ENCODE peak calls at places on chromosomes 13 and 19, in ten cellular contexts. Y, C, F, I, P, S, A, K, M and U are unnamed samples.

GRCh38 chr19:13995017-13995728 is 10.9 kb downstream of the RFX1 start:
- DNase-seq in Y (peak; percentile 20), C (peak; percentile 55), F (no peak), I (no peak), P (no peak), S (no peak), A (no peak), K (no peak), M (no peak), U (no peak)

GRCh38 chr13:46403851-46404731 is 17.0 kb upstream of the RUBCNL start:
- DNase-seq in Y (peak; percentile 69), C (no peak), F (no peak), I (no peak), P (no peak), S (no peak), A (no peak), K (no peak), M (no peak), U (no peak)

GRCh38 chr13:73421310-73421912 is 362.6 kb downstream of the KLF5 start:
- DNase-seq in Y (no peak), C (no peak), F (no peak), I (no peak), P (no peak), S (no peak), A (no peak), K (no peak), M (no peak), U (no peak)

GRCh38 chr13:25453966-25454365 is 82.2 kb downstream of the ATP8A2 start:
- DNase-seq in Y (no peak), C (no peak), F (no peak), I (no peak), P (no peak), S (no peak), A (no peak), K (no peak), M (no peak), U (no peak)

GRCh38 chr13:96898212-96898611 is 96.1 kb downstream of the OXGR1 start:
- DNase-seq in Y (peak; percentile 27), C (no peak), F (no peak), I (no peak), P (no peak), S (no peak), A (no peak), K (no peak), M (no peak), U (no peak)

GRCh38 chr19:36054733-36055686 is at the start of gene WDR62:
- DNase-seq in Y (no peak), C (peak; percentile 99), F (peak; percentile 92), I (peak; percentile 91), P (peak; percentile 99), S (peak; percentile 95), A (peak; percentile 83), K (peak; percentile 98), M (peak; percentile 91), U (peak; percentile 98)

GRCh38 chr19:7294571-7295212 is 478 bp upstream of the INSR start:
- DNase-seq in Y (peak; percentile 69), C (peak; percentile 93), F (no peak), I (no peak), P (peak; percentile 89), S (peak; percentile 71), A (no peak), K (peak; percentile 53), M (no peak), U (no peak)

GRCh38 chr13:51865838-51866237 is 4.1 kb downstream of the CCDC70 start:
- DNase-seq in Y (no peak), C (peak; percentile 43), F (no peak), I (no peak), P (no peak), S (no peak), A (no peak), K (no peak), M (no peak), U (no peak)

GRCh38 chr13:21458457-21458815 is 667 bp downstream of the ZDHHC20 start:
- DNase-seq in Y (no peak), C (no peak), F (peak; percentile 31), I (no peak), P (no peak), S (peak; percentile 22), A (no peak), K (peak; percentile 36), M (peak; percentile 26), U (no peak)

GRCh38 chr13:111283991-111284390 is 36.5 kb upstream of the TEX29 start:
- DNase-seq in Y (no peak), C (no peak), F (no peak), I (no peak), P (no peak), S (no peak), A (no peak), K (no peak), M (no peak), U (no peak)

GRCh38 chr13:109281823-109282239 is 504.6 kb downstream of the IRS2 start:
- DNase-seq in Y (no peak), C (peak; percentile 45), F (no peak), I (no peak), P (no peak), S (no peak), A (no peak), K (no peak), M (no peak), U (no peak)

GRCh38 chr13:104592127-104592526 is 1525.9 kb upstream of the SLC10A2 start:
- DNase-seq in Y (no peak), C (no peak), F (no peak), I (no peak), P (no peak), S (no peak), A (no peak), K (no peak), M (no peak), U (no peak)

GRCh38 chr13:90105276-90105675 is 1242.2 kb upstream of the MIR17HG start:
- DNase-seq in Y (no peak), C (no peak), F (no peak), I (no peak), P (no peak), S (no peak), A (no peak), K (no peak), M (no peak), U (no peak)

GRCh38 chr13:66992183-66992582 is 238.0 kb downstream of the PCDH9 start:
- DNase-seq in Y (peak; percentile 94), C (no peak), F (no peak), I (no peak), P (no peak), S (no peak), A (no peak), K (no peak), M (no peak), U (no peak)

GRCh38 chr19:7869910-7870511 is 4.2 kb downstream of the PRR36 start:
- DNase-seq in Y (no peak), C (no peak), F (peak; percentile 37), I (no peak), P (no peak), S (peak; percentile 69), A (no peak), K (peak; percentile 84), M (no peak), U (no peak)

GRCh38 chr19:2248136-2249009 is 750 bp upstream of the AMH start:
- DNase-seq in Y (no peak), C (no peak), F (no peak), I (no peak), P (no peak), S (no peak), A (no peak), K (no peak), M (no peak), U (no peak)

GRCh38 chr19:11737964-11738745 is 591 bp downstream of the ZNF823 start:
- DNase-seq in Y (no peak), C (peak; percentile 84), F (peak; percentile 5), I (no peak), P (peak; percentile 80), S (peak; percentile 38), A (no peak), K (peak; percentile 61), M (no peak), U (no peak)

GRCh38 chr19:49264258-49264657 is 60.7 kb downstream of the SLC6A16 start:
- DNase-seq in Y (no peak), C (no peak), F (no peak), I (no peak), P (no peak), S (peak; percentile 30), A (no peak), K (no peak), M (no peak), U (no peak)

GRCh38 chr13:110680852-110681251 is 25.1 kb downstream of the CARS2 start:
- DNase-seq in Y (no peak), C (no peak), F (no peak), I (no peak), P (no peak), S (peak; percentile 43), A (no peak), K (peak; percentile 19), M (no peak), U (no peak)

GRCh38 chr13:114009590-114010400 is 35.9 kb upstream of the C13orf46 start:
- DNase-seq in Y (no peak), C (peak; percentile 59), F (no peak), I (no peak), P (no peak), S (no peak), A (no peak), K (no peak), M (no peak), U (peak; percentile 67)

GRCh38 chr19:55070755-55071502 is 4.7 kb upstream of the EPS8L1 start:
- DNase-seq in Y (no peak), C (no peak), F (no peak), I (no peak), P (no peak), S (peak; percentile 42), A (no peak), K (no peak), M (no peak), U (no peak)

GRCh38 chr13:43763143-43763759 is 23.5 kb downstream of the ENOX1 start:
- DNase-seq in Y (no peak), C (no peak), F (no peak), I (no peak), P (no peak), S (no peak), A (no peak), K (no peak), M (no peak), U (no peak)

GRCh38 chr13:79745141-79745540 is 264.2 kb downstream of the NDFIP2 start:
- DNase-seq in Y (no peak), C (no peak), F (no peak), I (no peak), P (no peak), S (no peak), A (no peak), K (no peak), M (no peak), U (no peak)

GRCh38 chr19:38362076-38362945 is 12.1 kb upstream of the PSMD8 start:
- DNase-seq in Y (no peak), C (peak; percentile 96), F (peak; percentile 53), I (peak; percentile 40), P (peak; percentile 82), S (peak; percentile 95), A (no peak), K (peak; percentile 86), M (peak; percentile 43), U (no peak)

GRCh38 chr13:95154441-95154886 is 146.8 kb downstream of the ABCC4 start:
- DNase-seq in Y (no peak), C (no peak), F (no peak), I (no peak), P (no peak), S (no peak), A (no peak), K (no peak), M (no peak), U (no peak)

GRCh38 chr19:40668991-40669614 is 21.3 kb downstream of the NUMBL start:
- DNase-seq in Y (no peak), C (no peak), F (no peak), I (no peak), P (no peak), S (no peak), A (no peak), K (no peak), M (no peak), U (no peak)

GRCh38 chr19:48287748-48288147 is 17.9 kb downstream of the ZNF114 start:
- DNase-seq in Y (no peak), C (no peak), F (no peak), I (no peak), P (no peak), S (no peak), A (no peak), K (no peak), M (no peak), U (no peak)

GRCh38 chr19:30044273-30045259 is 102.5 kb downstream of the URI1 start:
- DNase-seq in Y (no peak), C (no peak), F (no peak), I (no peak), P (no peak), S (no peak), A (no peak), K (no peak), M (no peak), U (no peak)